ENCODE peak calls at places on chromosome 4, in eight cellular contexts. Y, Z, R, H, E, B, A and T are unnamed samples.

GRCh38 chr4:122920473-122920872 is 1.9 kb downstream of the NUDT6 start:
- DNase-seq in E (no peak), H (no peak), Z (no peak), Y (no peak), B (no peak), A (no peak), R (no peak), T (no peak)

GRCh38 chr4:147731611-147732515 is at the start of gene ARHGAP10:
- DNase-seq in E (peak; percentile 77), A (peak; percentile 74), R (peak; percentile 90), H (peak; percentile 88), B (peak; percentile 66), Y (peak; percentile 56), Z (peak; percentile 77), T (no peak)

GRCh38 chr4:161454860-161455259 is 708.9 kb downstream of the FSTL5 start:
- DNase-seq in Y (no peak), R (no peak), A (no peak), Z (no peak), E (no peak), H (no peak), B (no peak), T (no peak)

GRCh38 chr4:87505862-87506261 is 23.3 kb downstream of the SPARCL1 start:
- DNase-seq in B (no peak), R (no peak), H (no peak), Y (no peak), Z (no peak), E (no peak), A (no peak), T (no peak)

GRCh38 chr4:61200991-61201526 is 933 bp downstream of the ADGRL3 start:
- DNase-seq in R (peak; percentile 54), A (no peak), E (no peak), Z (no peak), B (no peak), H (no peak), Y (peak; percentile 39), T (no peak)

GRCh38 chr4:29708473-29708872 is 1011.7 kb upstream of the PCDH7 start:
- DNase-seq in B (no peak), Y (no peak), Z (peak; percentile 45), R (no peak), E (peak; percentile 43), A (no peak), H (no peak), T (peak; percentile 72)

GRCh38 chr4:1170156-1170804 is 2.1 kb downstream of the SPON2 start:
- DNase-seq in R (no peak), A (no peak), Y (no peak), E (no peak), H (no peak), B (no peak), Z (no peak), T (no peak)

GRCh38 chr4:89099034-89099433 is 12.3 kb upstream of the TIGD2 start:
- DNase-seq in A (no peak), H (no peak), E (no peak), Y (no peak), Z (peak; percentile 35), B (no peak), R (no peak), T (no peak)

GRCh38 chr4:169071781-169072180 is 61.7 kb upstream of the CBR4 start:
- DNase-seq in B (no peak), H (no peak), Y (no peak), E (no peak), Z (no peak), A (no peak), R (no peak), T (no peak)

GRCh38 chr4:167032876-167033275 is 201.4 kb downstream of the SPOCK3 start:
- DNase-seq in A (no peak), Z (peak; percentile 55), H (no peak), B (no peak), E (no peak), Y (no peak), R (no peak), T (peak; percentile 41)

GRCh38 chr4:22190855-22191254 is 242.3 kb upstream of the KCNIP4 start:
- DNase-seq in B (no peak), R (no peak), E (peak; percentile 59), A (no peak), Y (no peak), Z (peak; percentile 93), H (peak; percentile 48), T (peak; percentile 81)

GRCh38 chr4:107838138-107838618 is 13.4 kb downstream of the SGMS2 start:
- DNase-seq in A (no peak), H (no peak), Y (no peak), Z (peak; percentile 78), B (no peak), E (no peak), R (no peak), T (no peak)

GRCh38 chr4:4735870-4736269 is 123.6 kb upstream of the MSX1 start:
- DNase-seq in A (no peak), Z (peak; percentile 43), H (no peak), Y (no peak), R (no peak), E (no peak), B (no peak), T (no peak)

GRCh38 chr4:87659247-87659931 is 9.3 kb downstream of the DMP1 start:
- DNase-seq in Y (no peak), A (peak; percentile 48), H (no peak), E (no peak), Z (peak; percentile 14), R (no peak), B (no peak), T (no peak)

GRCh38 chr4:1209821-1210220 is 37.4 kb upstream of the SPON2 start:
- DNase-seq in H (peak; percentile 51), Y (no peak), Z (peak; percentile 92), A (peak; percentile 14), B (no peak), E (no peak), R (peak; percentile 93), T (no peak)

GRCh38 chr4:2953496-2953895 is 9.7 kb downstream of the NOP14 start:
- DNase-seq in Z (no peak), A (no peak), Y (no peak), H (no peak), E (no peak), B (no peak), R (no peak), T (no peak)

GRCh38 chr4:76764251-76764650 is 133.7 kb downstream of the SOWAHB start:
- DNase-seq in R (no peak), A (peak; percentile 34), Z (peak; percentile 73), H (no peak), E (peak; percentile 69), Y (no peak), B (no peak), T (peak; percentile 45)

GRCh38 chr4:72340803-72341431 is 228.1 kb downstream of the ADAMTS3 start:
- DNase-seq in E (no peak), H (no peak), Z (peak; percentile 30), Y (no peak), A (no peak), B (no peak), R (no peak), T (no peak)

GRCh38 chr4:163679189-163679588 is 184.7 kb downstream of the TMA16 start:
- DNase-seq in E (no peak), B (no peak), A (no peak), Y (no peak), R (no peak), Z (peak; percentile 39), H (no peak), T (no peak)

GRCh38 chr4:86497131-86497530 is 97.0 kb upstream of the PTPN13 start:
- DNase-seq in Z (no peak), A (no peak), H (no peak), B (no peak), E (no peak), R (no peak), Y (no peak), T (no peak)

GRCh38 chr4:2085496-2085901 is 26.4 kb downstream of the NAT8L start:
- DNase-seq in R (no peak), Z (no peak), A (no peak), E (no peak), H (no peak), Y (no peak), B (no peak), T (no peak)

GRCh38 chr4:17635056-17635455 is 20.6 kb downstream of the MED28 start:
- DNase-seq in R (no peak), E (no peak), A (no peak), H (no peak), B (no peak), Y (no peak), Z (no peak), T (no peak)

GRCh38 chr4:71206763-71207162 is 132.1 kb upstream of the SLC4A4 start:
- DNase-seq in H (no peak), B (no peak), A (no peak), E (peak; percentile 46), Y (no peak), Z (peak; percentile 30), R (no peak), T (no peak)

GRCh38 chr4:39931441-39931901 is 46.2 kb downstream of the PDS5A start:
- DNase-seq in A (no peak), H (no peak), E (no peak), B (no peak), Y (no peak), Z (no peak), R (no peak), T (no peak)

GRCh38 chr4:77599378-77599777 is 6.2 kb upstream of the CXCL13 start:
- DNase-seq in B (no peak), A (peak; percentile 41), E (peak; percentile 21), H (peak; percentile 46), R (no peak), Y (peak; percentile 43), Z (peak; percentile 66), T (no peak)

GRCh38 chr4:176607807-176608206 is 184.9 kb downstream of the VEGFC start:
- DNase-seq in Z (no peak), E (no peak), R (no peak), B (no peak), A (no peak), H (no peak), Y (no peak), T (no peak)

GRCh38 chr4:132683957-132684356 is 465.1 kb upstream of the PCDH10 start:
- DNase-seq in Y (no peak), A (no peak), E (no peak), R (no peak), Z (no peak), H (no peak), B (no peak), T (no peak)

GRCh38 chr4:142697928-142698327 is 148.2 kb downstream of the INPP4B start:
- DNase-seq in B (no peak), H (no peak), Y (no peak), A (no peak), Z (no peak), E (no peak), R (no peak), T (no peak)

GRCh38 chr4:74444891-74445642 is at the start of gene AREG:
- DNase-seq in E (peak; percentile 29), A (peak; percentile 61), R (peak; percentile 85), H (peak; percentile 48), Y (peak; percentile 38), B (peak; percentile 84), Z (peak; percentile 79), T (no peak)

GRCh38 chr4:1410491-1411325 is 4.5 kb upstream of the NKX1-1 start:
- DNase-seq in Z (peak; percentile 29), Y (peak; percentile 95), H (no peak), R (peak; percentile 80), E (no peak), B (peak; percentile 34), A (peak; percentile 59), T (no peak)

GRCh38 chr4:2924765-2925301 is 38.4 kb downstream of the NOP14 start:
- DNase-seq in A (no peak), E (no peak), R (no peak), Z (no peak), B (no peak), Y (no peak), H (no peak), T (no peak)

GRCh38 chr4:73583661-73584060 is 36.6 kb downstream of the RASSF6 start:
- DNase-seq in Y (no peak), A (no peak), E (no peak), Z (no peak), H (no peak), B (no peak), R (no peak), T (no peak)

GRCh38 chr4:112329672-112330372 is 32.7 kb downstream of the ALPK1 start:
- DNase-seq in B (no peak), Z (no peak), E (no peak), H (no peak), Y (no peak), A (no peak), R (no peak), T (no peak)

GRCh38 chr4:152460488-152460887 is 75.4 kb downstream of the FBXW7 start:
- DNase-seq in H (no peak), A (no peak), Z (peak; percentile 86), Y (no peak), B (no peak), R (no peak), E (peak; percentile 12), T (peak; percentile 48)